ENCODE peak calls at places on chromosomes 7 and 10, in four cellular contexts. C is heart right ventricle, D is sigmoid colon, S is HFFc6. E is an unnamed sample.

GRCh38 chr10:82742901-82743300 is 867.9 kb downstream of the NRG3 start:
- DNase-seq in C (no peak), D (no peak), S (no peak), E (no peak)

GRCh38 chr10:86333813-86334514 is 32.6 kb downstream of the GRID1 start:
- DNase-seq in C (no peak), D (no peak), S (no peak), E (no peak)

GRCh38 chr10:34644245-34644644 is 170.9 kb downstream of the PARD3 start:
- DNase-seq in C (peak), D (no peak), S (no peak), E (no peak)

GRCh38 chr7:33578166-33578565 is 327.2 kb upstream of the BMPER start:
- DNase-seq in C (no peak), D (no peak), S (no peak), E (no peak)

GRCh38 chr7:2521952-2522591 is 2.5 kb downstream of the LFNG start:
- DNase-seq in C (peak), D (no peak), S (peak), E (no peak)

GRCh38 chr10:69446650-69447151 is 4.6 kb upstream of the TSPAN15 start:
- DNase-seq in C (no peak), D (peak), S (peak), E (peak)

GRCh38 chr7:2010101-2010500 is 222.6 kb downstream of the MAD1L1 start:
- DNase-seq in C (peak), D (no peak), S (no peak), E (no peak)

GRCh38 chr10:126171555-126171954 is 216.7 kb downstream of the ADAM12 start:
- DNase-seq in C (no peak), D (no peak), S (peak), E (peak)

GRCh38 chr10:59273453-59273852 is 88.9 kb downstream of the FAM13C start:
- DNase-seq in C (no peak), D (no peak), S (no peak), E (peak)

GRCh38 chr10:21961847-21962246 is 41.7 kb downstream of the DNAJC1 start:
- DNase-seq in C (no peak), D (no peak), S (no peak), E (no peak)

GRCh38 chr10:35058686-35059085 is 31.5 kb downstream of the CUL2 start:
- DNase-seq in C (no peak), D (no peak), S (no peak), E (no peak)

GRCh38 chr10:88886557-88886956 is 6.5 kb downstream of the STAMBPL1 start:
- DNase-seq in C (no peak), D (no peak), S (no peak), E (no peak)

GRCh38 chr7:3415730-3416366 is 114.8 kb downstream of the SDK1 start:
- DNase-seq in C (no peak), D (no peak), S (no peak), E (no peak)

GRCh38 chr7:100372256-100372655 is 1.0 kb upstream of the PILRA start:
- DNase-seq in C (no peak), D (no peak), S (peak), E (peak)

GRCh38 chr10:116891208-116891607 is 41.9 kb downstream of the ENO4 start:
- DNase-seq in C (peak), D (no peak), S (peak), E (peak)

GRCh38 chr10:62895058-62895457 is 78.9 kb upstream of the EGR2 start:
- DNase-seq in C (peak), D (no peak), S (no peak), E (peak)

GRCh38 chr10:110850990-110851389 is 20.7 kb upstream of the PDCD4 start:
- DNase-seq in C (no peak), D (peak), S (no peak), E (no peak)

GRCh38 chr7:149109969-149110368 is 16.2 kb downstream of the ZNF425 start:
- DNase-seq in C (no peak), D (peak), S (no peak), E (no peak)

GRCh38 chr10:3426190-3426845 is 253.7 kb upstream of the PITRM1 start:
- DNase-seq in C (no peak), D (no peak), S (peak), E (peak)

GRCh38 chr10:21517983-21518628 is 7.4 kb downstream of the SKIDA1 start:
- DNase-seq in C (no peak), D (no peak), S (no peak), E (no peak)

GRCh38 chr10:34526186-34526585 is 288.9 kb downstream of the PARD3 start:
- DNase-seq in C (no peak), D (no peak), S (peak), E (peak)

GRCh38 chr7:79298145-79298760 is 155.2 kb downstream of the MAGI2 start:
- DNase-seq in C (no peak), D (no peak), S (peak), E (peak)

GRCh38 chr10:15370741-15371701 is at the start of gene FAM171A1:
- DNase-seq in C (peak), D (peak), S (peak), E (no peak)

GRCh38 chr7:77757589-77757988 is 40.6 kb downstream of the TMEM60 start:
- DNase-seq in C (no peak), D (no peak), S (no peak), E (no peak)

GRCh38 chr10:59625842-59626522 is 83.7 kb downstream of the SLC16A9 start:
- DNase-seq in C (no peak), D (peak), S (peak), E (peak)

GRCh38 chr7:8228766-8229674 is 32.9 kb downstream of the ICA1 start:
- DNase-seq in C (no peak), D (no peak), S (no peak), E (no peak)

GRCh38 chr10:13613519-13613918 is 26.8 kb downstream of the PRPF18 start:
- DNase-seq in C (no peak), D (no peak), S (peak), E (peak)

GRCh38 chr7:34762769-34763168 is 104.8 kb downstream of the NPSR1 start:
- DNase-seq in C (no peak), D (no peak), S (no peak), E (no peak)

GRCh38 chr10:132414402-132415016 is 17.5 kb downstream of the PWWP2B start:
- DNase-seq in C (peak), D (no peak), S (no peak), E (no peak)

GRCh38 chr7:1455241-1455939 is 3.9 kb downstream of the MICALL2 start:
- DNase-seq in C (no peak), D (no peak), S (no peak), E (no peak)

GRCh38 chr10:22477365-22478287 is 132.3 kb downstream of the SPAG6 start:
- DNase-seq in C (no peak), D (no peak), S (no peak), E (no peak)

GRCh38 chr10:12237265-12238220 is 41.6 kb downstream of the CDC123 start:
- DNase-seq in C (no peak), D (no peak), S (no peak), E (no peak)

GRCh38 chr7:81845628-81846259 is 75.9 kb upstream of the HGF start:
- DNase-seq in C (no peak), D (no peak), S (no peak), E (no peak)

GRCh38 chr10:121753726-121754476 is 155.7 kb upstream of the FGFR2 start:
- DNase-seq in C (no peak), D (no peak), S (peak), E (peak)

DNA sequence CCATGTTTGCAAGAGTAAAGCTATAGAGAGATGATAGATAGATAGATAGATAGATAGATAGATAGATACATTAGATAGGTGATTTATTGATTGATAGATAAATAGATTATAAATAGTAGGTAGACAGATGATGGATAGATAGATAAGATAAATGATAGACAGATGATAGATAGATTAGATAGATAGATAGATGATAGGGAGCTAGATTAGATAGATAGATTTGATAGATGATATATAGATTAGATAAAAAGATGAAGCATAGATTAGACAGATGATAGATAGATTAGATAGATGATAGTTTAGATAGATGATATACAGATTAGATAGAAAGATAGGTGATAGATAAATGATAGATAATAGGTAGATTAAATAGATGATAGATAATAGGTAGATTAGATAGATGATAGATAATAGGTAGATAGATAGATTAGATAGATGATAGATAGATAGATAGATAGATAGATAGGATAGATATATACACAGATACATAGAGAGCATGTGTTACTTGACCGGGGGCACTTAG is 243.3 kb upstream of the FOXK1 start:
- DNase-seq in C (no peak), D (no peak), S (no peak), E (no peak)
- TF ChIP-seq CTCF in C (no peak), D (no peak), S (no peak), E (no peak)

DNA sequence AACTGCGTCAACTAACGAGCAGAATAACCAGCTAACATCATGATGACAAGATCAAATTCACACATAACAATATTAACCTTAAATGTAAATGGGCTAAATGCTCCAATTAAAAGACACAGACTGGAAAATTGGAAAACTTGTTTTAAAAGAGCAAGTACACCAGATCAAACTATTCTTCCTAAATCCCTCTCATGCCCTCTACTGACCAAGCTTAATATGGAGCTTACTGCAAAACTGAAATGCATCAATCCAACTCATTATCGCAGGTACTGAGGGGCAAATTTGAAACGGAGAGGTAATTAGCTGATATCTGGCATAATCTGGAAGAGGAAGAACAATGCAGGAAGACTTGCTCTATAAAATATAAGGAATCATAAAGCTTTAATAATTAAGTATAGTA is 1223.8 kb downstream of the NXPH1 start:
- DNase-seq in C (no peak), D (no peak), S (no peak), E (no peak)
- TF ChIP-seq CTCF in C (no peak), D (no peak), S (no peak), E (peak)

DNA sequence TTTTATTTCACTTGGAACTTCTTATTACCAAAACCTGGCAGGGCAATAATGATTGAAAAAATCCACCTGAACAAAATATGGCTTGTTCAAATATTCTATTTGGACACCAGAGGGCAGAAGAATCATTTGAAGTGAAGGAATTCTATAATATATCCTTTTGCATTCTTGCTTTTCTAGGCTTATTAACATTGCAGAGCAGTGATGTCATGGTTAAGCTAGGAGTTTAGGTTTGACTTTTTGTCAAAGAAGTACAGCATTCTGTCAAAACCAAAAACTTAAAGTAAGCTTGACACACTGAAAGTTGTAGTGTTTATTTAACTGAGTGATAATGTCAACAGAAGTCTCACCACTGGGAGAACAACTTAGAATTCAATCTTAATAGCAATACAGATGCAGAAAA is 156.0 kb downstream of the SEMA3D start:
- DNase-seq in C (no peak), D (no peak), S (peak), E (peak)
- TF ChIP-seq CTCF in C (peak), D (peak), S (peak), E (no peak)

DNA sequence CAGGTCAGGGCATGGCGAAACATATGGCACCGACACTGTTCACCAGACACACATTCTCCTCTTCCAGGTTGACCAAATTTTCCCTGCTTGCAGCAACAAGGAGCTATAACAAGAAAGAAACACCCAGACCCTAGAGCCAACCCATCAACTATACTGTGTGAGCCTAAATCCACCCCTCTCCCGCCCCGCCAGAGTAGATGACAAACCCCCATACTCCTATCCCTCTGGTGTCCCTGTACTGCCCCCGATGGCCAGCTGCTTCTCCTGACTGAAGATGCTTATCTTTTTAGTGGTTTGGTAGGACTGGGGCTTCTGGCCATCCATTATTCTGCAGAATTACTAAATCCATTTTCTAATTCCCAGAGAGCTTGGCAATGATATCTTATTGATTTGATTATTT is 70.1 kb upstream of the EEPD1 start:
- DNase-seq in C (no peak), D (no peak), S (no peak), E (no peak)
- TF ChIP-seq CTCF in C (no peak), D (no peak), S (no peak), E (peak)